ENCODE peak calls at places on chromosomes 12 and 14, in seven cellular contexts. F is NCI-H2171; S is stimulated activated CD8-positive, alpha-beta memory T cell treated with anti-CD3 and anti-CD28 coated beads, Interleukin-4, amount 100 ng/mL, for 48 hours; N is HuH-7; Y is SK-N-MC; G is NCI-H2107; K is foreskin fibroblast. H is an unnamed sample.

GRCh38 chr14:55053500-55053899 is 2.1 kb downstream of the MAPK1IP1L start:
- DNase-seq in F (no peak), G (no peak), Y (no peak), S (no peak), K (no peak), N (no peak), H (no peak)

GRCh38 chr12:4579305-4580097 is 17.5 kb downstream of the DYRK4 start:
- DNase-seq in K (peak; percentile 14), N (peak; percentile 34), G (peak; percentile 9), Y (no peak), S (no peak), F (no peak), H (peak; percentile 25)

GRCh38 chr14:77812028-77812427 is 12.1 kb downstream of the ADCK1 start:
- DNase-seq in Y (no peak), S (no peak), N (no peak), G (no peak), K (no peak), F (no peak), H (no peak)

GRCh38 chr12:98948566-98948965 is 303.5 kb downstream of the APAF1 start:
- DNase-seq in G (no peak), K (no peak), F (no peak), N (no peak), Y (no peak), S (no peak), H (no peak)

GRCh38 chr14:75279153-75279738 is 618 bp downstream of the FOS start:
- DNase-seq in Y (no peak), N (no peak), K (peak; percentile 67), G (no peak), F (peak; percentile 43), S (peak; percentile 68), H (peak; percentile 36)

GRCh38 chr14:79514700-79515099 is 696.6 kb downstream of the DIO2 start:
- DNase-seq in S (no peak), F (no peak), K (no peak), Y (no peak), N (no peak), G (no peak), H (no peak)

GRCh38 chr14:97329701-97330100 is 532.5 kb downstream of the VRK1 start:
- DNase-seq in G (peak; percentile 14), N (no peak), K (no peak), S (no peak), Y (no peak), F (no peak), H (no peak)

GRCh38 chr14:103199141-103199540 is 75.9 kb downstream of the TNFAIP2 start:
- DNase-seq in K (no peak), G (no peak), F (no peak), Y (no peak), N (no peak), S (no peak), H (no peak)

GRCh38 chr12:6533653-6534157 is 612 bp upstream of the GAPDH start:
- DNase-seq in Y (peak; percentile 51), K (peak; percentile 87), N (peak; percentile 75), F (peak; percentile 100), S (no peak), G (peak; percentile 92), H (peak; percentile 90)

GRCh38 chr14:91870001-91870400 is 2.7 kb upstream of the TC2N start:
- DNase-seq in S (peak; percentile 53), F (no peak), N (no peak), K (no peak), G (no peak), Y (no peak), H (no peak)

GRCh38 chr12:3230758-3231375 is 153.7 kb downstream of the TSPAN9 start:
- DNase-seq in G (no peak), N (no peak), F (no peak), Y (no peak), S (no peak), K (no peak), H (peak; percentile 90)

H was measured in SJCRH30.